ENCODE peak calls at places on chromosomes 4 and X, in five cellular contexts. One of them, this sample, is unnamed.

GRCh38 chrX:140141444-140142029 is 176.2 kb upstream of the CXorf66 start:
- DNase-seq in SW480: peak
- DNase-seq in HCT116: peak
- DNase-seq in posterior vena cava: no peak
- DNase-seq in amniotic stem cell: no peak
- DNase-seq in this sample: no peak

GRCh38 chrX:40300286-40300890 is 202.6 kb upstream of the BCOR start:
- DNase-seq in SW480: peak
- DNase-seq in posterior vena cava: peak
- DNase-seq in HCT116: no peak
- DNase-seq in amniotic stem cell: no peak
- DNase-seq in this sample: no peak

GRCh38 chr4:24988776-24989175 is 42.0 kb downstream of the LGI2 start:
- DNase-seq in HCT116: peak
- DNase-seq in SW480: peak
- DNase-seq in posterior vena cava: no peak
- DNase-seq in amniotic stem cell: no peak
- DNase-seq in this sample: no peak

GRCh38 chr4:148445071-148445902 is 3.1 kb upstream of the NR3C2 start:
- DNase-seq in HCT116: no peak
- DNase-seq in SW480: no peak
- DNase-seq in posterior vena cava: peak
- DNase-seq in amniotic stem cell: no peak
- DNase-seq in this sample: peak

GRCh38 chr4:125003840-125004239 is 291.3 kb upstream of the ANKRD50 start:
- DNase-seq in SW480: no peak
- DNase-seq in amniotic stem cell: no peak
- DNase-seq in HCT116: no peak
- DNase-seq in posterior vena cava: no peak
- DNase-seq in this sample: no peak

GRCh38 chr4:154743683-154744340 is at the start of gene LRAT:
- DNase-seq in amniotic stem cell: no peak
- DNase-seq in posterior vena cava: peak
- DNase-seq in SW480: peak
- DNase-seq in HCT116: peak
- DNase-seq in this sample: no peak

GRCh38 chr4:139860435-139861024 is 194.9 kb downstream of the MGST2 start:
- DNase-seq in posterior vena cava: no peak
- DNase-seq in SW480: no peak
- DNase-seq in HCT116: no peak
- DNase-seq in amniotic stem cell: no peak
- DNase-seq in this sample: no peak

GRCh38 chr4:72974694-72975487 is 94.6 kb downstream of the COX18 start:
- DNase-seq in amniotic stem cell: no peak
- DNase-seq in HCT116: no peak
- DNase-seq in SW480: no peak
- DNase-seq in posterior vena cava: no peak
- DNase-seq in this sample: no peak

GRCh38 chr4:38095691-38096090 is 135.5 kb downstream of the PTTG2 start:
- DNase-seq in SW480: no peak
- DNase-seq in posterior vena cava: no peak
- DNase-seq in amniotic stem cell: no peak
- DNase-seq in HCT116: no peak
- DNase-seq in this sample: no peak

GRCh38 chr4:155805016-155805415 is 46.2 kb downstream of the GUCY1B1 start:
- DNase-seq in HCT116: no peak
- DNase-seq in posterior vena cava: no peak
- DNase-seq in SW480: no peak
- DNase-seq in amniotic stem cell: no peak
- DNase-seq in this sample: no peak

GRCh38 chrX:23637187-23637586 is 30.1 kb upstream of the PRDX4 start:
- DNase-seq in posterior vena cava: no peak
- DNase-seq in HCT116: no peak
- DNase-seq in amniotic stem cell: no peak
- DNase-seq in SW480: no peak
- DNase-seq in this sample: no peak

GRCh38 chrX:45956222-45956867 is 588.9 kb downstream of the ZNF674 start:
- DNase-seq in HCT116: no peak
- DNase-seq in posterior vena cava: no peak
- DNase-seq in SW480: no peak
- DNase-seq in amniotic stem cell: no peak
- DNase-seq in this sample: no peak

GRCh38 chrX:433771-434170 is 47.1 kb upstream of the PPP2R3B start:
- DNase-seq in SW480: no peak
- DNase-seq in HCT116: no peak
- DNase-seq in posterior vena cava: peak
- DNase-seq in amniotic stem cell: no peak
- DNase-seq in this sample: peak

GRCh38 chr4:64713256-64713840 is 304.1 kb upstream of the TECRL start:
- DNase-seq in posterior vena cava: no peak
- DNase-seq in HCT116: no peak
- DNase-seq in SW480: peak
- DNase-seq in amniotic stem cell: peak
- DNase-seq in this sample: no peak

GRCh38 chr4:6221296-6221850 is 21.0 kb upstream of the JAKMIP1 start:
- DNase-seq in amniotic stem cell: no peak
- DNase-seq in SW480: no peak
- DNase-seq in HCT116: no peak
- DNase-seq in posterior vena cava: peak
- DNase-seq in this sample: no peak

This sample was measured in cardiac septum.